ENCODE peak calls at places on chromosomes 1 and 21, in six cellular contexts. X is suprapubic skin, Z is left ventricle myocardium inferior, R is HFFc6, T is AG09319, M is ovary. I is an unnamed sample.

GRCh38 chr1:199490804-199491527 is 536.5 kb upstream of the NR5A2 start:
- DNase-seq in X (no peak), Z (no peak), R (peak), T (peak), M (no peak), I (no peak)

GRCh38 chr1:187203257-187203656 is 374.5 kb downstream of the PLA2G4A start:
- DNase-seq in X (no peak), Z (no peak), R (no peak), T (no peak), M (no peak), I (no peak)

GRCh38 chr1:2230781-2231666 is 2.9 kb downstream of the SKI start:
- DNase-seq in X (no peak), Z (no peak), R (no peak), T (no peak), M (no peak), I (peak)

GRCh38 chr1:232667781-232668101 is 37.8 kb upstream of the SIPA1L2 start:
- DNase-seq in X (no peak), Z (no peak), R (no peak), T (peak), M (no peak), I (no peak)

GRCh38 chr1:28668191-28668955 is at the start of gene GMEB1:
- DNase-seq in X (peak), Z (peak), R (peak), T (peak), M (peak), I (peak)

GRCh38 chr1:22489823-22490222 is 38.2 kb downstream of the ZBTB40 start:
- DNase-seq in X (no peak), Z (no peak), R (no peak), T (no peak), M (no peak), I (no peak)

GRCh38 chr1:39422604-39423003 is 68.8 kb upstream of the BMP8A start:
- DNase-seq in X (no peak), Z (no peak), R (no peak), T (no peak), M (no peak), I (no peak)

GRCh38 chr21:37149411-37149810 is 76.4 kb downstream of the TTC3 start:
- DNase-seq in X (no peak), Z (no peak), R (peak), T (peak), M (no peak), I (no peak)

GRCh38 chr21:44749759-44750674 is 38.6 kb upstream of the TSPEAR start:
- DNase-seq in X (no peak), Z (no peak), R (no peak), T (no peak), M (no peak), I (no peak)

GRCh38 chr1:26696191-26696644 is 403 bp downstream of the ARID1A start:
- DNase-seq in X (no peak), Z (peak), R (no peak), T (no peak), M (no peak), I (no peak)

GRCh38 chr1:46364612-46365011 is 24.0 kb downstream of the NSUN4 start:
- DNase-seq in X (no peak), Z (no peak), R (no peak), T (peak), M (no peak), I (no peak)

GRCh38 chr21:28633803-28634572 is 358.7 kb downstream of the LTN1 start:
- DNase-seq in X (no peak), Z (peak), R (peak), T (no peak), M (no peak), I (no peak)

GRCh38 chr1:2177541-2177940 is 17.0 kb downstream of the FAAP20 start:
- DNase-seq in X (no peak), Z (no peak), R (no peak), T (no peak), M (no peak), I (no peak)

GRCh38 chr1:210292276-210292851 is 36.3 kb upstream of the HHAT start:
- DNase-seq in X (peak), Z (peak), R (peak), T (peak), M (peak), I (peak)
- TF ChIP-seq CTCF in X (no peak), Z (peak), R (peak), T (peak), M (peak), I (no peak)

GRCh38 chr1:51565009-51565408 is 45.9 kb upstream of the EPS15 start:
- DNase-seq in X (no peak), Z (no peak), R (no peak), T (no peak), M (no peak), I (no peak)
- TF ChIP-seq CTCF in X (no peak), Z (no peak), R (no peak), T (no peak), M (no peak), I (no peak)

GRCh38 chr1:201504179-201504631 is 2.7 kb downstream of the CSRP1 start:
- DNase-seq in X (no peak), Z (no peak), R (no peak), T (no peak), M (no peak), I (no peak)

GRCh38 chr1:201501812-201502510 is 5.0 kb downstream of the CSRP1 start:
- DNase-seq in X (no peak), Z (no peak), R (no peak), T (no peak), M (no peak), I (no peak)

GRCh38 chr1:201504799-201505504 is 2.0 kb downstream of the CSRP1 start:
- DNase-seq in X (no peak), Z (no peak), R (no peak), T (no peak), M (no peak), I (no peak)

GRCh38 chr1:201502511-201502857 is 4.4 kb downstream of the CSRP1 start:
- DNase-seq in X (no peak), Z (no peak), R (no peak), T (no peak), M (no peak), I (no peak)

DNA sequence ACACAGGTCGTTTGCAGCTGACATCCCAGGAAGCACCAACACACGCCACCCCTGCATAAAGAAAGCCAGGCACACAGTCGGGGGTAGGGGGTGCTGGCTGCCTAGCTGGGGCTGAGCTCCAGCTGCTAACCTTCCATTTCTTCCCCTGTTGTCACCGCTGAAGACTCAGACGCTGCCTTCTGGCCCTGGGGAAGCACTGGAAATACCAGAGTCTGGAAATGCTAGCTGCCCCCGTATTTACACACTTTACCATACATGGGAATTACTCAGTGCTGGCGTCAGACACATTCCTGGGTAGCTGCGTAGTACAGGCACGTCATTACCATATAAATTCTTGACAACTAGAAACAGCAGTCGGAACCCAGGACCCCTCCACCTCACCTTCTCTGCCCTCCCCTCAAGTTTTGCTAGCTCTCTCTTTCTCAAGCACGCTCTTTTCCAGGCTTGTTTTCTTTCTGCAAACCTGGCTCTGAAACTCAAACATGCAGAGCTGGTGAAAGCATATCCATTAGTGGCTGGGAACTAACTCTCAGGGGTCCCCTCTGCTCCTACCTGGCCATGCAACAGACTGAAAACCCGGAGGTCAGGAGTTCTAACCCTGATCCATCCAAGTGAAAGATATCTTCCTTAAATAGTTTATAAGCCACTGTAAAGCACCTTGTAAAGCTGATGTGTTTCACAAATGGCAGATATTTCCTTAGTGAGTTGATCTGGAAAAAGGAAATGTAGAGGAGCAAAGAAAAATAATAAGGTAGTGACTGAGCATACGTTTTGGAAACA is 3.3 kb downstream of the CSRP1 start:
- DNase-seq in X (no peak), Z (no peak), R (peak), T (peak), M (peak), I (peak)
- TF ChIP-seq CTCF in X (no peak), Z (no peak), R (no peak), T (no peak), M (no peak), I (no peak)

GRCh38 chr1:147721711-147722110 is 38.7 kb downstream of the GJA5 start:
- DNase-seq in X (no peak), Z (no peak), R (no peak), T (no peak), M (no peak), I (no peak)

GRCh38 chr1:147726161-147726560 is 34.2 kb downstream of the GJA5 start:
- DNase-seq in X (no peak), Z (no peak), R (no peak), T (no peak), M (no peak), I (no peak)

GRCh38 chr1:147722114-147722513 is 38.3 kb downstream of the GJA5 start:
- DNase-seq in X (no peak), Z (no peak), R (no peak), T (no peak), M (no peak), I (no peak)

GRCh38 chr1:147725685-147726084 is 34.7 kb downstream of the GJA5 start:
- DNase-seq in X (no peak), Z (no peak), R (no peak), T (no peak), M (no peak), I (no peak)

DNA sequence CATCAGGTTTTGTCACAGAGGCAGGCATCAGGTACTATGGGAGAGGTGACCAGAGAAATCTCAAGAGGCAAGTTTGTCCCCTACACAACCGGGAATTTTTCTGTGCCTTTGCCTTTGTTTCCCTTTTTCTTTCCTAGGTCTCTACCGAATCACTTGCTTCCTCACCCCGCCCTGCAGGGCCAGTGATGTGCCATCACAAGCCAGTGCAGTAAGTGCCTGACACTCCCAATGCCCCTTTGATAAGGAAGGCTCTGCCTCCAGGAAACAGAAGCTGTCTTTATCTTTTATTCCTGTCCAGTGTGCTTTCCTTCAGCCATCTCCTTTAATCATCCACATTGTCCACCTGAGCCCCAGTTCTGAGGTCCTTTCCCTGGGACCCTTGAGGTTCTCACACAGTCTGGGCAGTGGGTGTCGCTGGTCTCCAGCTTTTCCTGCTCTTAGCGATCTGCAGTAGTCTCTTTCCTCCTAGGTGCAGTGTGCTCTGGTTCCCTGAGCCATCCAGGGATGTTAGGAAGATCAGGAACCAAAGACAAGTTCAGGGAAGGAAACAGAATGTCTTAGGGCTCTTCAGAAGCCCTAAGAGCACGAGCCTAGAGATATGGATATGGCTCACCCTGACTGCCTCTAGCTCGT is 36.6 kb downstream of the GJA5 start:
- DNase-seq in X (no peak), Z (peak), R (peak), T (no peak), M (no peak), I (peak)
- TF ChIP-seq CTCF in X (no peak), Z (peak), R (peak), T (peak), M (no peak), I (no peak)

GRCh38 chr21:31264574-31264973 is 79.5 kb downstream of the TIAM1 start:
- DNase-seq in X (no peak), Z (no peak), R (no peak), T (no peak), M (no peak), I (no peak)
- TF ChIP-seq CTCF in X (no peak), Z (no peak), R (no peak), T (no peak), M (no peak), I (no peak)